ENCODE peak calls at places on chromosome 1, in six cellular contexts. Y, S, D, T, F and N are unnamed samples.

GRCh38 chr1:36881071-36881405 is 153.3 kb downstream of the GRIK3 start:
- DNase-seq in Y (no peak), S (no peak), D (no peak), T (no peak), F (no peak), N (peak; percentile 5)

GRCh38 chr1:87224209-87224608 is 104.5 kb upstream of the LMO4 start:
- DNase-seq in Y (no peak), S (peak; percentile 100), D (no peak), T (peak; percentile 95), F (peak; percentile 99), N (no peak)

GRCh38 chr1:17423781-17424245 is 15.7 kb downstream of the RCC2 start:
- DNase-seq in Y (no peak), S (no peak), D (no peak), T (no peak), F (no peak), N (no peak)

GRCh38 chr1:156165083-156165482 is 11.7 kb downstream of the SEMA4A start:
- DNase-seq in Y (peak; percentile 19), S (no peak), D (no peak), T (no peak), F (no peak), N (peak; percentile 29)

GRCh38 chr1:202592141-202592540 is 118.1 kb downstream of the SYT2 start:
- DNase-seq in Y (no peak), S (peak; percentile 52), D (no peak), T (no peak), F (no peak), N (no peak)

GRCh38 chr1:15975358-15975804 is 520 bp downstream of the ZBTB17 start:
- DNase-seq in Y (peak; percentile 83), S (peak; percentile 31), D (no peak), T (no peak), F (no peak), N (peak; percentile 84)

GRCh38 chr1:182193908-182194550 is 132.5 kb upstream of the ZNF648 start:
- DNase-seq in Y (no peak), S (peak; percentile 13), D (no peak), T (peak; percentile 85), F (no peak), N (no peak)

GRCh38 chr1:206004269-206004800 is 1.1 kb upstream of the RAB7B start:
- DNase-seq in Y (no peak), S (peak; percentile 3), D (peak; percentile 10), T (no peak), F (no peak), N (no peak)

GRCh38 chr1:42971848-42972291 is 13.2 kb upstream of the SLC2A1 start:
- DNase-seq in Y (no peak), S (no peak), D (no peak), T (peak; percentile 83), F (no peak), N (no peak)

GRCh38 chr1:116794804-116795481 is 40.7 kb downstream of the CD2 start:
- DNase-seq in Y (peak; percentile 62), S (no peak), D (no peak), T (no peak), F (no peak), N (peak; percentile 52)

GRCh38 chr1:1833916-1834325 is 55.7 kb upstream of the NADK start:
- DNase-seq in Y (peak; percentile 40), S (no peak), D (no peak), T (no peak), F (peak; percentile 64), N (no peak)

GRCh38 chr1:91791103-91791502 is 94.8 kb downstream of the TGFBR3 start:
- DNase-seq in Y (no peak), S (no peak), D (no peak), T (no peak), F (no peak), N (no peak)

GRCh38 chr1:186093437-186093836 is 281.6 kb downstream of the TPR start:
- DNase-seq in Y (no peak), S (no peak), D (no peak), T (no peak), F (no peak), N (no peak)

GRCh38 chr1:18557621-18558465 is 72.8 kb upstream of the PAX7 start:
- DNase-seq in Y (no peak), S (peak; percentile 47), D (no peak), T (no peak), F (no peak), N (no peak)

GRCh38 chr1:245960171-245960570 is 546.9 kb downstream of the SMYD3 start:
- DNase-seq in Y (no peak), S (no peak), D (no peak), T (no peak), F (no peak), N (no peak)

GRCh38 chr1:239636321-239636720 is 250.0 kb downstream of the CHRM3 start:
- DNase-seq in Y (no peak), S (no peak), D (no peak), T (no peak), F (no peak), N (no peak)

GRCh38 chr1:159983681-159984080 is 29.6 kb upstream of the SLAMF9 start:
- DNase-seq in Y (no peak), S (no peak), D (peak; percentile 53), T (no peak), F (no peak), N (no peak)

GRCh38 chr1:183024352-183025337 is 1.4 kb downstream of the LAMC1 start:
- DNase-seq in Y (no peak), S (peak; percentile 35), D (no peak), T (no peak), F (no peak), N (no peak)

DNA sequence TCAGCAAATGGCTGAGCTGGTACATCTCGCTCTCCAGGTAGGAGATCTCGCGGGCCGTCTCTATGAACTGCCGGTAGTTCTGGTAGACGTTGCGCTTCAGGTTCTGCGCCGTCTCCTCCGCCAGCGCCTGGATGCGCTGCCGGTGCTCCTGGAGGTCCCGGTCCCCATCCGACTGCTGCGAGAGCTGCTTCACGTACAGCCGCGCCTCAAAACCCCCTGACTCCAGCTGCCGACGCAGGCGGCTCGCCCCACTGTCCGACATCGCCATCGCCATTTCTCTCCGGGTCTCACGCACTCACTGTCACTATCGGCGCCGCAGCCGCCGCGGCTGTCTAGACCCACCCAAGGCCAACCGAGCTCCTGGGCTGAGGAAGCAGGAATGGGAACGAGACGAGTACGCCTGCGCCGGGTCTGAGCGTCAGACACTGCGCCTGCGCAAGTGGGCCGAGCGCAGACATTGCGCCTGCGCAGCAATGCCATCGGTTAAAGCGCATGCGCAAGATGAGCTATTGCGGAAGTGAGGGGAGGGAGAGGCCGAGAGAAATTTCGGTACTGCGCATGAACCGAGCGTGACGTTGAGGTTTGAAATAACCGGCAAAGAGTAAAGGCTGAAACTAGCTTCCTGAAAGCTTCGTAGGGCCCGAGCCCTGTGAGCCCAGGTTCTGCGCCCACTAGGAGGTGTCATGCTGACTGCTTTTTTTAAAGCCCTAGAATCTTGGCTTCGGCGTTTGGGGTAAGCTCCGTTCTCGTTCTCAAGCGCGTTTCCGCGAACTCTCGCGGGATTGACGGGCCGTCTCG is at the start of gene EXOC8:
- DNase-seq in Y (peak; percentile 97), S (peak; percentile 96), D (peak; percentile 100), T (peak; percentile 82), F (peak; percentile 84), N (peak; percentile 98)
- TF ChIP-seq CTCF in Y (no peak), S (peak; percentile 16), D (no peak), T (no peak), F (no peak), N (no peak)

GRCh38 chr1:178243890-178244289 is 150.0 kb downstream of the RASAL2 start:
- DNase-seq in Y (no peak), S (no peak), D (no peak), T (no peak), F (no peak), N (no peak)

GRCh38 chr1:178241057-178241456 is 147.2 kb downstream of the RASAL2 start:
- DNase-seq in Y (no peak), S (peak; percentile 93), D (no peak), T (no peak), F (no peak), N (no peak)

GRCh38 chr1:178243119-178243518 is 149.2 kb downstream of the RASAL2 start:
- DNase-seq in Y (no peak), S (no peak), D (no peak), T (no peak), F (no peak), N (no peak)

GRCh38 chr1:178241837-178242236 is 147.9 kb downstream of the RASAL2 start:
- DNase-seq in Y (no peak), S (no peak), D (no peak), T (no peak), F (no peak), N (no peak)

DNA sequence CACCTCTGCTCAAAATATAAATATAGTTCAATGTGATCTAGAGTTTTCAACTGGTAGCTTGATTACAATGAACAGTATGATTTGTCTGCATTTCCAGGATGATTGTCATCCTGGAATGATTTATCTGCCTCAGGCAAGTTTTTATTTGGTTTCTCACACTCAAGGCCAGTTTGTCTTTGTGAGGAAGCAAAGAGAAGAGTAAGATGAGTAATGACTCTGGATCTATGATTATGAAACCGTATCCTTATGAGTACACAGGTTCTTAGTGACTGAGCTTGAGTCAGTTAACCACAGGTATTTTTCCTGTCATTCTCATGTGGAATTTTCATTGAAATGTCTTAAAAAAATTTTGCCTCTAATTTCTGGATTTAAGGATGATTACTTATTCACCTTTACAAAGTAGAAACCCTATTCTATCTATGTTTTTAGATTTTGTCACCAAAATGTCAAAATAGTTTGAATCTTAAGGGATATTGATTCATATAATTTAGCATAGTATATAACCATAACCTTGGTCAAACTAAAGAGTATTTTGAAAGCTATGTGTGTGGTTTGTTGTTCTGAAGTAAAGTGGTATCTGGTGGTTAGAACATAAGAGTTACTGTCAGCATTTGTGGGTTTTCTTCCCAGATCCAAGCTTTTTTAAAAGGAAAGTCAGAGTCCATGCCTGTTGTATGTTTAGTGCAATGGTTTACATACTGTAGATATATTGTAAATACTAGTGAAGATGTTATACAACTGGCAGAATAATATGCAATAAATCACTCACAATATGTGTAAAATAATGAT is 145.0 kb downstream of the RASAL2 start:
- DNase-seq in Y (no peak), S (peak; percentile 100), D (no peak), T (peak; percentile 99), F (peak; percentile 99), N (no peak)
- TF ChIP-seq CTCF in Y (no peak), S (no peak), D (no peak), T (no peak), F (no peak), N (no peak)

GRCh38 chr1:83998205-83998598 is 730 bp downstream of the TTLL7 start:
- DNase-seq in Y (no peak), S (peak; percentile 33), D (no peak), T (no peak), F (no peak), N (no peak)
- TF ChIP-seq CTCF in Y (no peak), S (no peak), D (no peak), T (no peak), F (no peak), N (no peak)

DNA sequence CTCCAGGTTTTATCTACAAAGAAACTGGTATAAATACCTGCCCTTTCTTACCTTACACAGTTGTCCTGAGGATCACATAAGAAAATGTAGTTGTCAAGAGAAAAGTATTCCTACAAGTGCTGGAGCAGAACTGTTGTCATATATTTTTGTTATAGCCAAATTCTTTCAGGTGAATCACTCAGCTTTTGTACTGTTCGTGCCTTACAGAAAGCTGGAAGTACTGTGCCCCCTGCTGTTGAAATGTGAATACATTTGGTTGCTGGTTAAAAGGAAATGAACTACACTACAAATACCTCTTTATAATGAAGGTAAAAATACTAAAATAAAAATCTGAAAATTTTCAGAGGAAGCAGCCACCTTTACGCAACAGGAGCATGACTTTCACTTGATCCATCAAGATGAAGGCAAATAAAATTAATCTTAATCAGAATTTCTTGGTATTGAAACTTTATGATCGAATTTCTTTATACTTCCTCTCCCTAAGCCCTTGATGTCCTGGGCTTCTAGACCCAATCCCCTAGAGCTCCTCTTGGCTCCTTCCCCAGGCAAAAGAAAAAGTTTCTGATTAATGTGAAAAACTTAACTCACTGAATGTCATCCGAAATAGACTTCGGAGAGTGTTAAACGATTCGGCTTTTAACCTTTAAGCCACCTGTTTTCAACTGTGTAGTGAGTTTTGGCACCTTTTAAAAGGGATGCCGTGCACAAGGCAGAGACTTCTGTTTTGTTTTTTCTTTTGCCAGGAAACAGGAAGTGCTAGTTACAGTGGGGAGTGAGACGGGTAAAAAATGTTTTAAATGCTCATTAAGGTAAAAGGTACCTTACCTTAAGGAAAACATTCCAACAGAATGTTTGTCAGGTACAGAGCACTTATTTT is 12.5 kb downstream of the CHML start:
- DNase-seq in Y (peak; percentile 34), S (peak; percentile 79), D (no peak), T (peak; percentile 55), F (peak; percentile 67), N (peak; percentile 36)
- TF ChIP-seq CTCF in Y (peak; percentile 59), S (peak; percentile 44), D (peak; percentile 67), T (peak; percentile 64), F (peak; percentile 66), N (peak; percentile 31)